ENCODE peak calls at places on chromosomes 7 and 10, in eight cellular contexts. One of them, this sample, is unnamed.
A peak's percentile ranks its signal among the peaks of the same experiment; 100 is the strongest.

GRCh38 chr10:1608408-1609037 is 128.8 kb downstream of the ADARB2 start:
- DNase-seq in cardiac muscle cell: no peak
- DNase-seq in A549: no peak
- DNase-seq in astrocyte of the spinal cord: no peak
- DNase-seq in mammary epithelial cell: no peak
- DNase-seq in GM06990: no peak
- DNase-seq in OCI-LY7: no peak
- DNase-seq in AG04450: no peak
- DNase-seq in this sample: no peak

GRCh38 chr7:132428247-132428919 is 147.9 kb downstream of the PLXNA4 start:
- DNase-seq in cardiac muscle cell: no peak
- DNase-seq in A549: no peak
- DNase-seq in astrocyte of the spinal cord: no peak
- DNase-seq in mammary epithelial cell: no peak
- DNase-seq in GM06990: no peak
- DNase-seq in OCI-LY7: no peak
- DNase-seq in AG04450: no peak
- DNase-seq in this sample: no peak

GRCh38 chr7:96013836-96014235 is 241.5 kb downstream of the DYNC1I1 start:
- DNase-seq in cardiac muscle cell: no peak
- DNase-seq in A549: no peak
- DNase-seq in astrocyte of the spinal cord: no peak
- DNase-seq in mammary epithelial cell: no peak
- DNase-seq in GM06990: no peak
- DNase-seq in OCI-LY7: no peak
- DNase-seq in AG04450: no peak
- DNase-seq in this sample: no peak

GRCh38 chr10:114100848-114101741 is 57.4 kb downstream of the ADRB1 start:
- DNase-seq in cardiac muscle cell: peak; percentile 23
- DNase-seq in A549: no peak
- DNase-seq in astrocyte of the spinal cord: peak; percentile 40
- DNase-seq in mammary epithelial cell: no peak
- DNase-seq in GM06990: peak; percentile 30
- DNase-seq in OCI-LY7: no peak
- DNase-seq in AG04450: no peak
- DNase-seq in this sample: no peak

GRCh38 chr7:26900283-26900682 is 35.9 kb upstream of the SKAP2 start:
- DNase-seq in cardiac muscle cell: no peak
- DNase-seq in A549: no peak
- DNase-seq in astrocyte of the spinal cord: no peak
- DNase-seq in mammary epithelial cell: no peak
- DNase-seq in GM06990: no peak
- DNase-seq in OCI-LY7: no peak
- DNase-seq in AG04450: no peak
- DNase-seq in this sample: no peak

GRCh38 chr10:59864141-59864962 is 42.0 kb downstream of the CCDC6 start:
- DNase-seq in cardiac muscle cell: no peak
- DNase-seq in A549: no peak
- DNase-seq in astrocyte of the spinal cord: no peak
- DNase-seq in mammary epithelial cell: no peak
- DNase-seq in GM06990: no peak
- DNase-seq in OCI-LY7: no peak
- DNase-seq in AG04450: no peak
- DNase-seq in this sample: no peak

GRCh38 chr7:133044722-133045473 is 37.0 kb downstream of the CHCHD3 start:
- DNase-seq in cardiac muscle cell: peak; percentile 22
- DNase-seq in A549: no peak
- DNase-seq in astrocyte of the spinal cord: no peak
- DNase-seq in mammary epithelial cell: no peak
- DNase-seq in GM06990: no peak
- DNase-seq in OCI-LY7: no peak
- DNase-seq in AG04450: no peak
- DNase-seq in this sample: no peak

GRCh38 chr7:29342761-29343160 is 148.2 kb downstream of the CHN2 start:
- DNase-seq in cardiac muscle cell: no peak
- DNase-seq in A549: no peak
- DNase-seq in astrocyte of the spinal cord: peak; percentile 13
- DNase-seq in mammary epithelial cell: peak; percentile 62
- DNase-seq in GM06990: no peak
- DNase-seq in OCI-LY7: no peak
- DNase-seq in AG04450: no peak
- DNase-seq in this sample: no peak

GRCh38 chr7:340200-340937 is 50.4 kb downstream of the FOXL3 start:
- DNase-seq in cardiac muscle cell: no peak
- DNase-seq in A549: no peak
- DNase-seq in astrocyte of the spinal cord: no peak
- DNase-seq in mammary epithelial cell: no peak
- DNase-seq in GM06990: no peak
- DNase-seq in OCI-LY7: no peak
- DNase-seq in AG04450: no peak
- DNase-seq in this sample: no peak

GRCh38 chr7:142033154-142033553 is 37.5 kb downstream of the MGAM start:
- DNase-seq in cardiac muscle cell: no peak
- DNase-seq in A549: no peak
- DNase-seq in astrocyte of the spinal cord: no peak
- DNase-seq in mammary epithelial cell: no peak
- DNase-seq in GM06990: no peak
- DNase-seq in OCI-LY7: no peak
- DNase-seq in AG04450: no peak
- DNase-seq in this sample: no peak

GRCh38 chr10:72086466-72087391 is 1.6 kb downstream of the SPOCK2 start:
- DNase-seq in cardiac muscle cell: peak; percentile 43
- DNase-seq in A549: no peak
- DNase-seq in astrocyte of the spinal cord: no peak
- DNase-seq in mammary epithelial cell: no peak
- DNase-seq in GM06990: peak; percentile 46
- DNase-seq in OCI-LY7: peak; percentile 63
- DNase-seq in AG04450: no peak
- DNase-seq in this sample: no peak

GRCh38 chr10:101040851-101041250 is 9.8 kb downstream of the SFXN3 start:
- DNase-seq in cardiac muscle cell: no peak
- DNase-seq in A549: no peak
- DNase-seq in astrocyte of the spinal cord: no peak
- DNase-seq in mammary epithelial cell: no peak
- DNase-seq in GM06990: no peak
- DNase-seq in OCI-LY7: no peak
- DNase-seq in AG04450: no peak
- DNase-seq in this sample: no peak

GRCh38 chr10:57964371-57964770 is 303.3 kb downstream of the IPMK start:
- DNase-seq in cardiac muscle cell: no peak
- DNase-seq in A549: no peak
- DNase-seq in astrocyte of the spinal cord: peak; percentile 95
- DNase-seq in mammary epithelial cell: peak; percentile 78
- DNase-seq in GM06990: no peak
- DNase-seq in OCI-LY7: no peak
- DNase-seq in AG04450: no peak
- DNase-seq in this sample: no peak

DNA sequence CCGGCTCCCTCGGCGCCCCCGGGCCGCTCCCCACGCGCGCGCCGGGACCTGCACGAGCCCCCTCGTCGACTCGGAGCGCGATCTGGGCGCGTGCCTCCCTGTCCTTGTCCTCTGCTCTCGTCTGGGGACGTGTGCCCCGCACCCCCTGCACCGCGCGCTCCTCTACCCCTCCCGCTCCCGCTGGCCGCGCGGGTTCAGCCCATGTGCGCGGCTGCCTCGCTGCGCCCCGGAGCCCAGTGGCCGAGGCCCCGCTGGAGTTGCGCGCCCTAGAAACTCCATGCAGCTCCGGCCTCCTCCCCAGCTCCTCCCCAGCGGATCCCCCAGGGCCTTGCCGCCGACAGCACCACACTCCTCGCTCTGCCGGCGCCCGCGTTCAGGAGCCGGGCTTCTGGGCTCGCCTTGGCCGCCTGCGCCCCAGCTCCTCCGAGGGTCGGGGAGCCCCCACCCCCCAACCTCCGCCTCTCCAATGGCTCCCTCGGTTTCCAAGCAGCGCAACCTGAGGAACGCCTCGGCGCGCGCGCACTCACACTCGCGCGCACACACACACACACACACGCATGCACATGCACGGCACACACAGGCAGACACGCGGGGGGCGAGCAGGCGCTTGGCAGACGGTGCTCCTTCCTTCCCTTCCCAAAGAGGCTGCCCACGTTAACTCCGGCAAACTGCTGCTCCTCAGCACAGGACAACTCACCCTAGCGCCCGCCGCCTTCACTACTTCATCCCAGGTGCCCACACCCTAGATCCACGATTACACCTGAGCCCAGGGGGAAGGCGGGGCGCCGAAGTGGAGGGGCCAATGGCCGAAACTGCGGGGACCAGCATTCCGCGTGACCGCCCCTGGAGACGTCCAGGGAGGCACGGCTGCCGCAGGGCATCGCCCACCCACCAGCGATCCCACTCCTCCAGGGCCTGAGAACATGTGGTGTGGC is 75.0 kb downstream of the CALN1 start:
- DNase-seq in cardiac muscle cell: peak; percentile 13
- DNase-seq in A549: no peak
- DNase-seq in astrocyte of the spinal cord: no peak
- DNase-seq in mammary epithelial cell: no peak
- DNase-seq in GM06990: peak; percentile 36
- DNase-seq in OCI-LY7: no peak
- DNase-seq in AG04450: no peak
- DNase-seq in this sample: no peak
- H3K4me3 ChIP-seq in cardiac muscle cell: peak overlapping the region; percentile 32
- H3K4me3 ChIP-seq in A549: no peak overlapping the region
- H3K4me3 ChIP-seq in astrocyte of the spinal cord: no peak overlapping the region
- H3K4me3 ChIP-seq in mammary epithelial cell: no peak overlapping the region
- H3K4me3 ChIP-seq in GM06990: no peak overlapping the region
- H3K4me3 ChIP-seq in OCI-LY7: no peak overlapping the region
- H3K4me3 ChIP-seq in AG04450: no peak overlapping the region
- H3K4me3 ChIP-seq in this sample: no peak overlapping the region

DNA sequence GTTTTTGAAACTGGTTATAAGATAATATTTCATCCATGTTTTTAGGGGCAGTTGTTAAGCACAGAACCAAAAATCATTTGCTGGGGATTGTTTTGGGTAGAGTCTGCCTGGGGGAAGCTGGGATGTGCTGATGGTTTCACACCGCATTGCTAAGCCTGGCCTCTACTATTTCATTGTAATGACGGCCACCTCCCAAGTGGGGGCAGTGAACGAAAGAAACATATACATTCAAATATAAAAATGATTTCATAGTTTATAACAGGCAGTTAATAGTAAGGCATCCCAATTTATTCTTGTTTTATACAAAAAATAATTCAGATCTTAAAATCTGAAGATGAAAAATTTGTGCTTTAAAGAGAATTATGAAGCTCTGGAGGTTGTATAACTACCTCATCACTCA is 750.8 kb downstream of the REEP3 start:
- DNase-seq in cardiac muscle cell: no peak
- DNase-seq in A549: no peak
- DNase-seq in astrocyte of the spinal cord: no peak
- DNase-seq in mammary epithelial cell: no peak
- DNase-seq in GM06990: no peak
- DNase-seq in OCI-LY7: no peak
- DNase-seq in AG04450: no peak
- DNase-seq in this sample: no peak
- TF ChIP-seq CTCF in cardiac muscle cell: no peak
- TF ChIP-seq CTCF in A549: no peak
- TF ChIP-seq CTCF in astrocyte of the spinal cord: peak; percentile 5
- TF ChIP-seq CTCF in mammary epithelial cell: no peak
- TF ChIP-seq CTCF in GM06990: peak; percentile 27
- TF ChIP-seq CTCF in OCI-LY7: peak; percentile 60
- TF ChIP-seq CTCF in AG04450: peak; percentile 14
- TF ChIP-seq CTCF in this sample: peak; percentile 35

GRCh38 chr7:13980474-13980873 is 9.0 kb downstream of the ETV1 start:
- DNase-seq in cardiac muscle cell: no peak
- DNase-seq in A549: no peak
- DNase-seq in astrocyte of the spinal cord: no peak
- DNase-seq in mammary epithelial cell: no peak
- DNase-seq in GM06990: no peak
- DNase-seq in OCI-LY7: no peak
- DNase-seq in AG04450: no peak
- DNase-seq in this sample: peak; percentile 51

GRCh38 chr7:13981070-13981469 is 8.4 kb downstream of the ETV1 start:
- DNase-seq in cardiac muscle cell: peak; percentile 19
- DNase-seq in A549: peak; percentile 59
- DNase-seq in astrocyte of the spinal cord: peak; percentile 98
- DNase-seq in mammary epithelial cell: peak; percentile 94
- DNase-seq in GM06990: no peak
- DNase-seq in OCI-LY7: no peak
- DNase-seq in AG04450: peak; percentile 94
- DNase-seq in this sample: peak; percentile 98

GRCh38 chr7:13984831-13985685 is 4.4 kb downstream of the ETV1 start:
- DNase-seq in cardiac muscle cell: no peak
- DNase-seq in A549: no peak
- DNase-seq in astrocyte of the spinal cord: peak; percentile 21
- DNase-seq in mammary epithelial cell: no peak
- DNase-seq in GM06990: no peak
- DNase-seq in OCI-LY7: no peak
- DNase-seq in AG04450: no peak
- DNase-seq in this sample: no peak

GRCh38 chr7:13982940-13983677 is 6.4 kb downstream of the ETV1 start:
- DNase-seq in cardiac muscle cell: no peak
- DNase-seq in A549: no peak
- DNase-seq in astrocyte of the spinal cord: peak; percentile 27
- DNase-seq in mammary epithelial cell: no peak
- DNase-seq in GM06990: no peak
- DNase-seq in OCI-LY7: no peak
- DNase-seq in AG04450: no peak
- DNase-seq in this sample: no peak

GRCh38 chr7:13979671-13980438 is 9.6 kb downstream of the ETV1 start:
- DNase-seq in cardiac muscle cell: no peak
- DNase-seq in A549: no peak
- DNase-seq in astrocyte of the spinal cord: peak; percentile 69
- DNase-seq in mammary epithelial cell: no peak
- DNase-seq in GM06990: no peak
- DNase-seq in OCI-LY7: no peak
- DNase-seq in AG04450: no peak
- DNase-seq in this sample: no peak
- H3K4me3 ChIP-seq in cardiac muscle cell: no peak overlapping the region
- H3K4me3 ChIP-seq in A549: no peak overlapping the region
- H3K4me3 ChIP-seq in astrocyte of the spinal cord: no peak overlapping the region
- H3K4me3 ChIP-seq in mammary epithelial cell: peak overlapping the region; percentile 29
- H3K4me3 ChIP-seq in GM06990: no peak overlapping the region
- H3K4me3 ChIP-seq in OCI-LY7: no peak overlapping the region
- H3K4me3 ChIP-seq in AG04450: no peak overlapping the region
- H3K4me3 ChIP-seq in this sample: no peak overlapping the region

GRCh38 chr7:54355842-54356241 is 186.3 kb upstream of the VSTM2A start:
- DNase-seq in cardiac muscle cell: no peak
- DNase-seq in A549: no peak
- DNase-seq in astrocyte of the spinal cord: no peak
- DNase-seq in mammary epithelial cell: no peak
- DNase-seq in GM06990: no peak
- DNase-seq in OCI-LY7: no peak
- DNase-seq in AG04450: no peak
- DNase-seq in this sample: no peak

GRCh38 chr7:54349259-54349658 is 192.9 kb upstream of the VSTM2A start:
- DNase-seq in cardiac muscle cell: no peak
- DNase-seq in A549: no peak
- DNase-seq in astrocyte of the spinal cord: peak; percentile 78
- DNase-seq in mammary epithelial cell: peak; percentile 90
- DNase-seq in GM06990: no peak
- DNase-seq in OCI-LY7: no peak
- DNase-seq in AG04450: no peak
- DNase-seq in this sample: no peak

DNA sequence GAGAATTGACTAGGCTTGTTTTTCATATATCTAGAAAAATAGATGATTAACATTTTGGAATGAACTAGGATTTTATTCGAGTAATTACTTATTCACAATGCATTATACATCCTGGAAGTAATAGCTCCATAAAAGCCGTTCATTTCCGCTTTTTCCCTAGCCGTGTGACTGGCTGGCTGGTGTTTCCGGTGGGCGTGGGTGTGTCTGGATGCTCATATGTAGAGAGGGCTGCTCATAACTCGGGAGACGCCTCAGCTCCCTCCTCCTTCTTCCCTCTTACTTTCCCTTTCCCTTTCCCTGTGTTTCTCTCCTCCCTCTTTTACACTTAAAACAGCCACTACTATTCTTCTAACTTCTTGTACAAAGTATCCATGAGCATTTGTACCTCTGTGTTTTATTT is 187.7 kb upstream of the VSTM2A start:
- DNase-seq in cardiac muscle cell: no peak
- DNase-seq in A549: no peak
- DNase-seq in astrocyte of the spinal cord: no peak
- DNase-seq in mammary epithelial cell: no peak
- DNase-seq in GM06990: no peak
- DNase-seq in OCI-LY7: no peak
- DNase-seq in AG04450: no peak
- DNase-seq in this sample: peak; percentile 1
- TF ChIP-seq CTCF in cardiac muscle cell: no peak
- TF ChIP-seq CTCF in A549: no peak
- TF ChIP-seq CTCF in astrocyte of the spinal cord: no peak
- TF ChIP-seq CTCF in mammary epithelial cell: no peak
- TF ChIP-seq CTCF in GM06990: no peak
- TF ChIP-seq CTCF in OCI-LY7: no peak
- TF ChIP-seq CTCF in AG04450: no peak
- TF ChIP-seq CTCF in this sample: no peak

This sample was measured in LNCaP clone FGC.